ENCODE peak calls at places on chromosomes 16 and 17, in four cellular contexts. Q is HEK293T, X is AG20443, D is NCI-H345. B is an unnamed sample.

GRCh38 chr17:82710499-82711232 is 5.8 kb upstream of the FN3KRP start:
- DNase-seq in X (no peak), Q (no peak), D (no peak), B (no peak)

GRCh38 chr17:68196394-68197090 is 51.3 kb upstream of the AMZ2 start:
- DNase-seq in Q (no peak), X (peak), D (no peak), B (no peak)

GRCh38 chr16:26614102-26614864 is 452.4 kb upstream of the C16orf82 start:
- DNase-seq in D (no peak), X (no peak), Q (no peak), B (no peak)

GRCh38 chr16:68731569-68732067 is 5.5 kb upstream of the CDH1 start:
- DNase-seq in X (no peak), D (no peak), Q (no peak), B (no peak)

GRCh38 chr16:8670014-8670560 is 4.3 kb upstream of the ABAT start:
- DNase-seq in D (no peak), Q (no peak), X (no peak), B (no peak)

GRCh38 chr16:30953511-30954124 is 3.9 kb upstream of the SETD1A start:
- DNase-seq in X (peak), D (peak), Q (peak), B (peak)

GRCh38 chr16:88556294-88556988 is 13.8 kb upstream of the ZC3H18 start:
- DNase-seq in D (no peak), Q (no peak), X (no peak), B (no peak)

GRCh38 chr16:70611785-70612303 is 34.5 kb upstream of the IL34 start:
- DNase-seq in Q (no peak), X (no peak), D (no peak), B (no peak)

GRCh38 chr16:27429981-27430441 is 28.0 kb downstream of the IL21R start:
- DNase-seq in Q (peak), D (no peak), X (no peak), B (no peak)

GRCh38 chr17:60345233-60345632 is 46.7 kb downstream of the USP32 start:
- DNase-seq in X (no peak), D (no peak), Q (peak), B (no peak)

GRCh38 chr17:82807101-82807500 is 32.7 kb downstream of the ZNF750 start:
- DNase-seq in Q (no peak), D (no peak), X (no peak), B (no peak)

GRCh38 chr17:35368086-35368824 is 5.2 kb downstream of the SLFN11 start:
- DNase-seq in D (no peak), Q (no peak), X (no peak), B (no peak)

GRCh38 chr17:32518856-32519768 is 32.3 kb downstream of the CDK5R1 start:
- DNase-seq in X (peak), Q (peak), D (peak), B (peak)

GRCh38 chr16:57720142-57720575 is 15.4 kb upstream of the KATNB1 start:
- DNase-seq in Q (peak), D (peak), X (peak), B (peak)

GRCh38 chr17:48579738-48580543 is 1.8 kb upstream of the HOXB4 start:
- DNase-seq in Q (no peak), X (no peak), D (peak), B (no peak)

GRCh38 chr17:65688307-65688706 is 126.9 kb upstream of the AXIN2 start:
- DNase-seq in Q (no peak), D (no peak), X (no peak), B (no peak)

GRCh38 chr17:48626470-48627241 is 498 bp upstream of the HOXB9 start:
- DNase-seq in D (peak), Q (peak), X (no peak), B (peak)

GRCh38 chr16:53743149-53743566 is 39.2 kb downstream of the FTO start:
- DNase-seq in Q (peak), D (no peak), X (peak), B (peak)

GRCh38 chr17:14203392-14203791 is 33.3 kb downstream of the CDRT15 start:
- DNase-seq in Q (no peak), X (no peak), D (no peak), B (no peak)

GRCh38 chr16:56300901-56301351 is 109.6 kb downstream of the GNAO1 start:
- DNase-seq in X (no peak), D (no peak), Q (no peak), B (peak)

GRCh38 chr16:10080031-10080772 is 102.0 kb downstream of the GRIN2A start:
- DNase-seq in Q (no peak), D (no peak), X (peak), B (peak)

GRCh38 chr17:81083125-81083765 is 48.3 kb downstream of the BAIAP2 start:
- DNase-seq in X (no peak), Q (no peak), D (no peak), B (no peak)

GRCh38 chr16:50531901-50532300 is 16.3 kb upstream of the NKD1 start:
- DNase-seq in X (no peak), D (no peak), Q (no peak), B (no peak)